ENCODE peak calls at places on chromosomes 13 and 19, in four cellular contexts. Y, W, E and B are unnamed samples.

GRCh38 chr13:22187329-22187728 is 516.5 kb downstream of the FGF9 start:
- DNase-seq in W (no peak), E (no peak), Y (no peak), B (peak)

GRCh38 chr13:94154362-94154761 is 325.1 kb downstream of the DCT start:
- DNase-seq in Y (peak), E (no peak), W (peak), B (peak)

GRCh38 chr19:38769635-38770211 is 3.6 kb downstream of the LGALS7 start:
- DNase-seq in Y (peak), W (peak), E (peak), B (no peak)

GRCh38 chr13:35699805-35700204 is 223.3 kb upstream of the MAB21L1 start:
- DNase-seq in W (no peak), Y (no peak), E (no peak), B (peak)

GRCh38 chr19:35395762-35396199 is 24.9 kb downstream of the GPR42 start:
- DNase-seq in W (no peak), E (no peak), Y (peak), B (no peak)

GRCh38 chr19:45682117-45682516 is 9.6 kb downstream of the SNRPD2 start:
- DNase-seq in Y (no peak), E (no peak), W (no peak), B (no peak)

GRCh38 chr19:47176627-47177090 is 46.0 kb downstream of the SAE1 start:
- DNase-seq in E (no peak), W (no peak), Y (no peak), B (peak)

GRCh38 chr19:32363175-32363574 is 17.8 kb downstream of the ZNF507 start:
- DNase-seq in E (no peak), W (no peak), Y (peak), B (no peak)

GRCh38 chr13:50107205-50107604 is 92.0 kb downstream of the KCNRG start:
- DNase-seq in W (no peak), E (no peak), Y (no peak), B (no peak)

GRCh38 chr19:21569497-21569870 is 64.1 kb downstream of the ZNF429 start:
- DNase-seq in E (peak), W (no peak), Y (no peak), B (no peak)

GRCh38 chr13:48275507-48275906 is 28.0 kb upstream of the RB1 start:
- DNase-seq in Y (no peak), E (no peak), W (no peak), B (no peak)

GRCh38 chr13:94620286-94620896 is 18.7 kb downstream of the GPR180 start:
- DNase-seq in W (no peak), E (no peak), Y (no peak), B (no peak)

GRCh38 chr19:49301165-49301865 is 23.7 kb downstream of the SLC6A16 start:
- DNase-seq in Y (peak), E (peak), W (peak), B (no peak)

GRCh38 chr19:5186293-5187050 is 154.1 kb downstream of the PTPRS start:
- DNase-seq in W (no peak), Y (no peak), E (no peak), B (peak)

GRCh38 chr19:55909801-55910200 is 22.3 kb downstream of the NLRP13 start:
- DNase-seq in W (no peak), Y (no peak), E (no peak), B (no peak)

GRCh38 chr19:19539738-19540703 is 2.0 kb downstream of the CILP2 start:
- DNase-seq in W (no peak), E (peak), Y (peak), B (no peak)

GRCh38 chr19:42089772-42090171 is 13.8 kb downstream of the ZNF574 start:
- DNase-seq in Y (no peak), E (no peak), W (no peak), B (no peak)

DNA sequence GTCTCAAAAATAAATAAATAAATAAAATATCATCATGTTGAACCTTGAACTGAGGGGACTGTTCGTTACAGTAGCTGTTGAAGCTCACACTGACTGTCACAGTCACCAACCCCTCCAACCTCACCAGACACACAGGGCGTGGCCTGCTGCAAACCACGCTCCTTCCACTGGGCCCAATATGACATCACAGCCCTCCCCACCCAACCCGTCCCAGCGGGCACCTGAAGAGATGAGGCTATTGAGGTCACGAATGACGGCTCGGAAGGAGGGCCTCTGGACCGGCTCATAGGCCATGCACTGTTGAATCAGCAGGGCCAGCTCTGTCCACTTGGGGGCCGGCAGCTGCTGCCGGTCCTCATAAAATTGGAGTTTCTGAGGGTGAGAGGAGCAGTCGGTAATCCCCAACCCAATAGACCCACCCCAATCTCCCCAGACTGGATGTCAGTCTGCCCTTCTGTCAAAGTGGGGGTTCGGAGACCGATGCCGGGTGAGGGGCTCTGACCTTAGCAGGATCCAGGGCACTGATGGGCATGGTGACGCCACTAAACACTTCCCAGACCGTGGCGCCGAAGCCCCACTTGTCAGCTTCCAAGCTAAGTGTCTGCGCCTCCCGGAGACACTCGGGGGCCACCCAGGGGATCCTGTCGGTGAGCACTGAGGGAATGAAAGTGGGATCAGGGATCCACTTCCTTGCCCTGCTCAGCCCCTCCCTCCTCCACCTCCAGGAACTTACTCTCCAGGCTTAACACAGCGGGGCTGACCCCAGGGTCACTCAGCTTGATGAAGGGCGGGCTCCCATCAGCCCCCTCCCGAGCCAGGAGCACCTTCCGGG is 13.2 kb downstream of the JAK3 start:
- DNase-seq in E (no peak), Y (no peak), W (no peak), B (no peak)
- TF ChIP-seq CTCF in E (no peak), Y (no peak), W (no peak), B (peak)

GRCh38 chr19:8214802-8215201 is 5.6 kb downstream of the CERS4 start:
- DNase-seq in Y (no peak), E (no peak), W (no peak), B (no peak)
- H3K4me3 ChIP-seq in Y (no peak), E (no peak), W (no peak), B (no peak)

DNA sequence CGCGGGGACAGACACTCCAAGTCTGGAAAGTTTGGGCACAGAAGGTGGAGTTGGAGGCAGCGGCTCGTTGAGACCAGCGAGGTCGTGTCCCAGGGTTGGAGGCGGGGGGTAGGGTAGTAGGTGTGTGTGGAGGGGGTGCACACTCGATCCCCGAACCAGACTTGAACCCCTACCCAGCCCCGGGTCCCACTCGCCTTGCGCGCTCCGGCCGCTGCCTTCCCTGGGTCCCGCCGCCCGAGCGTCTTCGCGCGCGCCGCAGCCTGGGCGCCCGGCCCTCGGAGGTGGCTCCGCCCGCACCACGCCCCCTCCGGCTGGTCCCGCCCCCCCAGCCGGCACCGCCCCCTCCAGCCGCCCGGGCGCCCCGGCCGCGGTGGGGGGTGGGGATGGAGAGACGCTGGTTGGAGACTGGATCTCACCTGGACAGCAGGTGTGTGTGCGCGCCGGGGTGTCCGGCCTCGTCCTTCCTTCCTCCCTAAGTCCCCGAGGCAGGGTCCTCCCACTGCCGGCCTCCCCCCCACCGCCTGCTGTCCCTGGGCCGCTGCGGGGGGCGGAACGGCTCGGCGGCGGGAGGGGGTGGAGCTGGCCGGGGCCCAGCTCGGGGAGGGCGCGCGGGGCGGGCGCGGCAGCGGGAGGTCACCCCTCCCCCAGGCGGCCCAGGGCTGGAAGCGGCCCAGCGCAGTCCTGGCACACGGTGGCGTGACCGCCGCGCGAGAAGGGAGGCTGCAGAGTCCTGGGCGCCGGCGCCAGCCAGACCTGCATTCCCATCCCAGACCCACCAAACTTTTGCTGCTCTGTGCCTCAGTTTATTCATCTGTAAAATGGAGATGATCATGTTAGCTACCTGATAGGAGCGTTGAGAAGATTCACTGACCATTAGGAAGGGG is at the start of gene KANK2:
- DNase-seq in E (peak), W (peak), Y (peak), B (no peak)
- TF ChIP-seq CTCF in E (no peak), W (no peak), Y (no peak), B (no peak)

GRCh38 chr19:7677664-7678311 is 898 bp downstream of the MCEMP1 start:
- DNase-seq in E (no peak), Y (no peak), W (no peak), B (no peak)

GRCh38 chr19:7679017-7679720 is 1.5 kb upstream of the TRAPPC5 start:
- DNase-seq in W (no peak), E (peak), Y (peak), B (no peak)

GRCh38 chr19:7681336-7682174 is 922 bp downstream of the TRAPPC5 start:
- DNase-seq in Y (peak), E (peak), W (peak), B (no peak)

GRCh38 chr19:7680606-7681335 is at the start of gene TRAPPC5:
- DNase-seq in E (peak), Y (peak), W (peak), B (no peak)

GRCh38 chr19:7679771-7680605 is 645 bp upstream of the TRAPPC5 start:
- DNase-seq in W (no peak), Y (no peak), E (no peak), B (no peak)
- H3K4me3 ChIP-seq in W (peak), Y (no peak), E (peak), B (peak)

DNA sequence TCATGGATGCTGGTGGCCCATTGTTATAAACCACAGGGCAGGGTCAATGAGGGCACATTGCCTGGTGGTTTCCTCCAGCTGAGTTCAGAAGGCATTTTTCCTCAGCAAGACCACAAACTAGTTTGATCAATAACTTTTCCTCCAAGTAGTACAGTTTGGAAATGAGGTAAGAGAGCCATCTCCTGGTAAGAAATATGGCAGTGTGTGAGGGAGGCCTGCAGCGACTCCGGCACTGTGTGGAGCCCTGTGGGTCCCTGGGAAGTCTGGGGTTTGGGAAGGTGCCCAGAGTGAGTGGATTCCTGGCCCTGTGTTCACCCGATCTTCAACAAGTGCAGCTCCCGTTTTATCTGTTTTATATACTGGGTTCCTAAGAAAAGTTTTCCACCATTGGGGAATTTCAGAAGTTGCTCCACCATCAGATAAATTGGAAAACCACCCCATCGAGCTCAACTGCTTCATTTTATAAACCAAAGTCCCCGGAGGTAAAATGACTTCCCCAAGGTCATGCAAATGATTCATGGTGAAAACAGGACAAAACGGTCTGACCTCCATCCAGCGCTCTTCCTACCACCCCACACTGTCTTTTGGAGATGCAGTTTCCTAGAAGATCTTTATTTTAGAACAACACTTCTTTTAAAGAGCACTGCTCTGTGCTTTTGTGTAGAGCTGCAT is 148.4 kb downstream of the KATNAL1 start:
- DNase-seq in E (no peak), W (no peak), Y (no peak), B (no peak)
- TF ChIP-seq CTCF in E (no peak), W (peak), Y (no peak), B (peak)

GRCh38 chr13:20482818-20483217 is 42.8 kb downstream of the CRYL1 start:
- DNase-seq in W (no peak), Y (no peak), E (no peak), B (no peak)

GRCh38 chr13:20477394-20477793 is 48.3 kb downstream of the CRYL1 start:
- DNase-seq in E (no peak), Y (no peak), W (no peak), B (no peak)

GRCh38 chr13:20487927-20488326 is 37.7 kb downstream of the CRYL1 start:
- DNase-seq in E (no peak), Y (no peak), W (no peak), B (no peak)

DNA sequence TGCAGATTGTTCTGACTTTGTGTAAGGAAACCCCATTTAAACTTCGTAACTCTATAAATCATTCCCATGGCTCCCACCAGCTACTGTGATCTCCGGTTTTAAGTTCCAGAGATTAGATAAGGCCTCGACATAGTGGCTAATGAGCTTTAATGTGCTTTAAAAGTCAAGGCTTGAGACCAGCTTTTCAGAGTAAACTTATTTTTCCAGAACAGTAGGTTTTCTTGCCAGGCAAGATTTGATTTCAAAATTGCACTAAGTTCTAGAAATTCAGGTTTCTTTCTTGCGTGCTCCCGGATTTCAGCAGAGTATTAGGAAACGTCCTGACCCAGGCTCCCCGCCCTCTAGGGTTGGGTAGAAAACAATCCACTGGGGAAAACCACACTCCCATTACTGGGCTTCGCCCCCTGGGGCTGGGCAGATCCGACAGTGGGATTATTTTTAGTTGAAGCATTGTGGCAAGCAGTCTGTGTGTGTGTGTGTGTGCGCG is 43.3 kb downstream of the CRYL1 start:
- DNase-seq in W (no peak), Y (no peak), E (no peak), B (no peak)
- H3K4me3 ChIP-seq in W (no peak), Y (no peak), E (no peak), B (no peak)